ENCODE peak calls at places on chromosomes 12 and 14, in nine cellular contexts. V is fibroblast of lung, W is lower lobe of right lung, O is kidney epithelial cell, T is heart left ventricle, X is endothelial cell of umbilical vein, J is mammary epithelial cell, H is BE2C, U is heart right ventricle. A is an unnamed sample. For H3K36me3, the result is how much of the 10 kb centered on the place peaks cover.

GRCh38 chr12:131365821-131366260 is 345.0 kb upstream of the SFSWAP start:
- DNase-seq in V (no peak), W (peak), O (no peak), T (no peak), X (no peak), J (no peak), H (no peak), U (no peak), A (no peak)

GRCh38 chr12:108117163-108117849 is 11.8 kb upstream of the WSCD2 start:
- DNase-seq in V (no peak), W (no peak), O (no peak), T (no peak), X (no peak), J (peak), H (peak), U (no peak), A (no peak)

GRCh38 chr14:99578541-99579044 is 25.4 kb downstream of the CCDC85C start:
- DNase-seq in V (no peak), W (no peak), O (no peak), T (peak), X (no peak), J (no peak), H (no peak), U (peak), A (no peak)

GRCh38 chr12:128951448-128951847 is 98.2 kb downstream of the GLT1D1 start:
- DNase-seq in V (no peak), W (no peak), O (no peak), T (no peak), X (no peak), J (no peak), H (no peak), U (no peak), A (no peak)

GRCh38 chr12:41903014-41903702 is 241.5 kb downstream of the GXYLT1 start:
- DNase-seq in V (no peak), W (no peak), O (no peak), T (no peak), X (peak), J (no peak), H (no peak), U (no peak), A (no peak)

GRCh38 chr12:53299101-53299453 is 418 bp upstream of the MYG1 start:
- DNase-seq in V (peak), W (peak), O (no peak), T (no peak), X (peak), J (peak), H (no peak), U (no peak), A (peak)

GRCh38 chr12:22728989-22729388 is 104.0 kb downstream of the ETNK1 start:
- DNase-seq in V (peak), W (no peak), O (no peak), T (no peak), X (no peak), J (no peak), H (no peak), U (no peak), A (no peak)

GRCh38 chr12:110312581-110313360 is 31.7 kb downstream of the ATP2A2 start:
- DNase-seq in V (peak), W (no peak), O (peak), T (no peak), X (peak), J (peak), H (no peak), U (no peak), A (peak)

GRCh38 chr14:73149753-73150152 is 13.4 kb downstream of the PSEN1 start:
- DNase-seq in V (no peak), W (no peak), O (no peak), T (no peak), X (no peak), J (no peak), H (no peak), U (no peak), A (no peak)

GRCh38 chr14:68104518-68104917 is 284.9 kb downstream of the RAD51B start:
- DNase-seq in V (peak), W (no peak), O (peak), T (no peak), X (no peak), J (peak), H (no peak), U (no peak), A (peak)

GRCh38 chr12:110733857-110734373 is 8.8 kb downstream of the PPP1CC start:
- DNase-seq in V (no peak), W (no peak), O (no peak), T (no peak), X (no peak), J (no peak), H (no peak), U (no peak), A (no peak)

GRCh38 chr14:64760146-64760755 is 56.0 kb downstream of the PLEKHG3 start:
- DNase-seq in V (peak), W (peak), O (no peak), T (peak), X (peak), J (peak), H (peak), U (peak), A (peak)

GRCh38 chr14:100950024-100950423 is 46.5 kb upstream of the RTL1 start:
- DNase-seq in V (no peak), W (no peak), O (no peak), T (no peak), X (peak), J (no peak), H (no peak), U (no peak), A (no peak)

DNA sequence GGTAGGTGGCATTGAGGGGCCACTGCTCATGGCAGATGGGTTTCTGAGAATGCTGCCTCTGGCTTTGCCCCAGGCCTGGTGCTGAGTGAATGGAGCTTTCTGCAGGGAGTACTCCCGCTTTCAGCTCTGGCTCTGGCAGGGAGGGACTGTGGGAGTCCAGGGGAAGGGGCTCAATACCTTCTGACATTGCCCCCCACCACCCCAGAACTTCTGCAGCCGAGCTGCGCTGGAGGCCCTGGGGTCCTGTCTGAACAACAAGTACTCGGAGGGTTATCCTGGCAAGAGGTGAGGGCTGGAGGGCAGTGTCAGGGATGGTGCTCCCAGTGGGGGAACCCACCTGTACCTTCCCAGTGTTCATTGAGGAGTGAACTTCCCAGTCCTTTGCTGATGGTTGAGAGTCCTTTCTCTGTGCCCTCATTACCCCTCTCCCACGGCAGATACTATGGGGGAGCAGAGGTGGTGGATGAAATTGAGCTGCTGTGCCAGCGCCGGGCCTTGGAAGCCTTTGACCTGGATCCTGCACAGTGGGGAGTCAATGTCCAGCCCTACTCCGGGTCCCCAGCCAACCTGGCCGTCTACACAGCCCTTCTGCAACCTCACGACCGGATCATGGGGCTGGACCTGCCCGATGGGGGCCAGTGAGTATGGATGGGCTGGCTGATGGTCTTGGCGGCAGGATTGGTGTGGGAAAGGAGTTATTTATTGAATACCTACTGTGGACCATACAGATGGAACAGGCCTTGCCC is 1.9 kb downstream of the SHMT2 start:
- DNase-seq in V (no peak), W (peak), O (no peak), T (no peak), X (no peak), J (no peak), H (no peak), U (no peak), A (no peak)
- H3K4me3 ChIP-seq in V (peak), W (no peak), O (no peak), T (no peak), X (no peak), J (peak), H (peak), U (no peak), A (peak)

GRCh38 chr12:48980389-48980952 is 2.3 kb downstream of the WNT1 start:
- DNase-seq in V (no peak), W (peak), O (no peak), T (no peak), X (no peak), J (no peak), H (peak), U (no peak), A (no peak)
- TF ChIP-seq CTCF in V (no peak), W (no peak), O (no peak), T (no peak), X (no peak), J (no peak), H (no peak), U (no peak), A (no peak)

GRCh38 chr12:67911789-67912188 is 77.5 kb upstream of the IFNG-AS1 start:
- DNase-seq in V (no peak), W (no peak), O (no peak), T (no peak), X (no peak), J (no peak), H (no peak), U (no peak), A (no peak)
- H3K36me3 ChIP-seq in V (under half), W (under half), O (under half), T (under half), X (under half), J (under half), H (under half), U (under half), A (under half)

DNA sequence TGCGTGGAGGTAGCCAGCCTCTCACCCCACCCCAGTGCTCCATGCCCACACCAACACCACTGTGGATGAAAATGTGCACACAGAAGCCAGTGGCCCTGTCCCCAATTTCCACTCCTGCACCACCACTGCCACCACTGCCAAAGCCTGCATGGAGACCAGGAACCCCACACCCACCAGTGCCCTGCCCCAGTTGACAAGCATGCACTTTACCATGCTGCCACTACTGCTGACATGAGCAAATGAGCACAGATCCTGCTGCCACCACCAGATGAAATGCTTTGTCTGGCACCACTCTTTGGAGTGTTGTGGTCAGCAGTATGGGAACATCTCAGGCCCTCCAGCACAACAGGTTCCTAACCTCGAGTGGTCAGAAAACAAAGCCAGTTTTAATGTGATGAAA is 104.1 kb downstream of the ATXN7L3B start:
- DNase-seq in V (no peak), W (no peak), O (no peak), T (no peak), X (no peak), J (no peak), H (no peak), U (no peak), A (no peak)
- H3K4me3 ChIP-seq in V (no peak), W (no peak), O (no peak), T (no peak), X (no peak), J (no peak), H (no peak), U (no peak), A (no peak)

A was measured in brain microvascular endothelial cell.